ENCODE peak calls at places on chromosomes 4 and X, in six cellular contexts. A is choroid plexus epithelial cell; H is activated CD8-positive, alpha-beta memory T cell treated with anti-CD3 and anti-CD28 coated beads, Interleukin-2, amount 50 U/mL, for 4 hours; W is left lung; F is epithelial cell of esophagus; P is nucleus accumbens. C is an unnamed sample.

GRCh38 chr4:87283151-87283550 is 39.5 kb downstream of the HSD17B13 start:
- DNase-seq in A (no peak), F (no peak), P (no peak), H (no peak), W (no peak), C (no peak)

GRCh38 chr4:102404551-102404969 is 59.3 kb upstream of the SLC39A8 start:
- DNase-seq in F (no peak), P (no peak), H (no peak), A (peak), W (no peak), C (no peak)

GRCh38 chr4:76984788-76985211 is 35.2 kb downstream of the SEPTIN11 start:
- DNase-seq in H (no peak), F (peak), A (peak), P (no peak), W (peak), C (no peak)

GRCh38 chr4:188941524-188942109 is 802.4 kb downstream of the TRIML1 start:
- DNase-seq in P (no peak), W (no peak), A (peak), H (no peak), F (peak), C (no peak)

GRCh38 chrX:2714551-2714950 is 23.5 kb downstream of the CD99 start:
- DNase-seq in A (no peak), W (no peak), H (no peak), P (no peak), F (no peak), C (no peak)

GRCh38 chrX:70755850-70756249 is 152.7 kb downstream of the TEX11 start:
- DNase-seq in H (peak), A (no peak), F (no peak), W (no peak), P (no peak), C (no peak)

GRCh38 chrX:101417981-101418841 is 10.2 kb downstream of the HNRNPH2 start:
- DNase-seq in A (no peak), H (peak), F (no peak), W (peak), P (peak), C (peak)

GRCh38 chrX:41313419-41313818 is 20.5 kb upstream of the DDX3X start:
- DNase-seq in H (no peak), P (no peak), F (peak), A (peak), W (no peak), C (no peak)

GRCh38 chrX:150573702-150574101 is 5.3 kb downstream of the MTM1 start:
- DNase-seq in F (no peak), P (no peak), W (no peak), A (no peak), H (no peak), C (no peak)

GRCh38 chr4:86935833-86936721 is 1.3 kb downstream of the AFF1 start:
- DNase-seq in H (peak), W (peak), A (peak), F (peak), P (peak), C (peak)

GRCh38 chr4:76087007-76087769 is 12.7 kb downstream of the ART3 start:
- DNase-seq in F (peak), H (no peak), W (no peak), A (peak), P (peak), C (peak)